ENCODE peak calls at places on chromosome 3, in four cellular contexts. S, L, I and Z are unnamed samples.

GRCh38 chr3:32106929-32107362 is 526 bp downstream of the GPD1L start:
- DNase-seq in I (no peak), S (no peak), L (no peak), Z (peak)

GRCh38 chr3:42403737-42404136 is 6.7 kb downstream of the LYZL4 start:
- DNase-seq in L (no peak), I (no peak), S (no peak), Z (no peak)

GRCh38 chr3:123401836-123402530 is 46.9 kb downstream of the ADCY5 start:
- DNase-seq in S (no peak), I (no peak), L (no peak), Z (no peak)

GRCh38 chr3:5187920-5188418 is 462 bp downstream of the EDEM1 start:
- DNase-seq in S (no peak), L (peak), I (peak), Z (no peak)

GRCh38 chr3:141392416-141392815 is 24.1 kb downstream of the ZBTB38 start:
- DNase-seq in S (no peak), I (no peak), L (no peak), Z (no peak)

GRCh38 chr3:50303038-50303815 is at the start of gene HYAL1:
- DNase-seq in S (no peak), L (no peak), I (no peak), Z (no peak)

GRCh38 chr3:5143459-5143858 is 21.4 kb downstream of the ARL8B start:
- DNase-seq in S (no peak), L (no peak), I (no peak), Z (no peak)

GRCh38 chr3:123070471-123070870 is 3.6 kb downstream of the PDIA5 start:
- DNase-seq in S (no peak), L (no peak), I (no peak), Z (no peak)

GRCh38 chr3:190848891-190849290 is 13.6 kb downstream of the GMNC start:
- DNase-seq in S (no peak), I (no peak), L (no peak), Z (no peak)

GRCh38 chr3:123157598-123158287 is 44.0 kb upstream of the SEC22A start:
- DNase-seq in L (no peak), S (no peak), I (no peak), Z (no peak)

GRCh38 chr3:111903067-111903511 is 44.0 kb downstream of the PHLDB2 start:
- DNase-seq in L (peak), S (no peak), I (peak), Z (peak)